ENCODE peak calls at places on chromosomes 7 and 10, in six cellular contexts. T is fibroblast of lung, I is H1, S is PC-3, C is endothelial cell of umbilical vein, F is HCT116. N is an unnamed sample.

GRCh38 chr10:15478429-15478828 is 107.3 kb upstream of the FAM171A1 start:
- DNase-seq in I (no peak), S (no peak), C (no peak), T (no peak), F (no peak), N (no peak)

GRCh38 chr10:106958591-106959328 is 205.7 kb downstream of the SORCS1 start:
- DNase-seq in T (no peak), S (no peak), I (no peak), C (no peak), F (no peak), N (no peak)

GRCh38 chr10:132257271-132257670 is 50.5 kb downstream of the STK32C start:
- DNase-seq in T (peak), C (no peak), I (no peak), F (no peak), S (peak), N (no peak)

GRCh38 chr10:83252169-83252568 is 887.1 kb upstream of the GHITM start:
- DNase-seq in S (no peak), C (no peak), I (no peak), T (no peak), F (no peak), N (no peak)

GRCh38 chr10:37379991-37380390 is 254.6 kb downstream of the ANKRD30A start:
- DNase-seq in F (no peak), S (peak), T (no peak), I (no peak), C (no peak), N (no peak)

GRCh38 chr10:77442790-77443189 is 194.8 kb downstream of the KCNMA1 start:
- DNase-seq in T (no peak), S (no peak), I (no peak), C (no peak), F (no peak), N (no peak)

GRCh38 chr10:104581884-104582603 is 59.0 kb upstream of the SORCS3 start:
- DNase-seq in S (no peak), C (no peak), F (no peak), T (peak), I (no peak), N (no peak)

GRCh38 chr7:158268851-158269535 is 318.6 kb downstream of the PTPRN2 start:
- DNase-seq in I (no peak), C (no peak), T (no peak), F (no peak), S (no peak), N (no peak)

GRCh38 chr10:26746111-26746510 is 48.6 kb downstream of the PDSS1 start:
- DNase-seq in C (no peak), S (no peak), T (no peak), F (no peak), I (no peak), N (no peak)

GRCh38 chr10:49083256-49083655 is 32.1 kb downstream of the VSTM4 start:
- DNase-seq in S (no peak), T (no peak), I (no peak), C (no peak), F (no peak), N (no peak)

GRCh38 chr10:33524966-33525365 is 190.5 kb upstream of the NRP1 start:
- DNase-seq in C (no peak), T (peak), S (no peak), I (no peak), F (no peak), N (no peak)

GRCh38 chr10:124286621-124287020 is 132.1 kb downstream of the OAT start:
- DNase-seq in I (no peak), S (no peak), T (no peak), F (no peak), C (no peak), N (no peak)

GRCh38 chr7:24038993-24039392 is 245.0 kb upstream of the NPY start:
- DNase-seq in I (no peak), S (no peak), C (no peak), F (no peak), T (no peak), N (no peak)

GRCh38 chr7:140876519-140877248 is 48.0 kb downstream of the BRAF start:
- DNase-seq in I (no peak), F (no peak), C (peak), S (peak), T (peak), N (no peak)

GRCh38 chr10:46018453-46019169 is 11.8 kb downstream of the NCOA4 start:
- DNase-seq in I (no peak), C (peak), S (no peak), T (peak), F (no peak), N (no peak)

GRCh38 chr7:45026984-45027773 is 27.2 kb downstream of the CCM2 start:
- DNase-seq in T (peak), S (no peak), F (no peak), C (peak), I (no peak), N (no peak)

GRCh38 chr7:103915958-103916357 is 73.5 kb downstream of the RELN start:
- DNase-seq in C (no peak), S (peak), I (no peak), F (no peak), T (peak), N (peak)

GRCh38 chr7:37142943-37143342 is 305.7 kb downstream of the ELMO1 start:
- DNase-seq in C (no peak), S (no peak), T (no peak), I (no peak), F (no peak), N (peak)

GRCh38 chr7:101496017-101496416 is 133.1 kb downstream of the MYL10 start:
- DNase-seq in I (no peak), C (no peak), T (peak), S (no peak), F (no peak), N (no peak)

GRCh38 chr10:97879241-97879640 is 29.6 kb downstream of the GOLGA7B start:
- DNase-seq in T (no peak), S (no peak), I (no peak), F (peak), C (no peak), N (no peak)

GRCh38 chr7:123054357-123055133 is 59.0 kb upstream of the TAS2R16 start:
- DNase-seq in F (peak), C (peak), T (no peak), I (peak), S (peak), N (peak)

GRCh38 chr10:91700788-91701444 is 68.0 kb upstream of the PPP1R3C start:
- DNase-seq in S (peak), T (peak), C (peak), F (no peak), I (no peak), N (peak)

GRCh38 chr10:35607475-35608316 is 2.6 kb downstream of the GJD4 start:
- DNase-seq in S (peak), C (no peak), T (peak), I (no peak), F (no peak), N (no peak)

GRCh38 chr10:88800152-88801125 is 2.1 kb upstream of the LIPM start:
- DNase-seq in C (no peak), I (no peak), S (no peak), F (no peak), T (peak), N (no peak)

GRCh38 chr10:86178401-86179142 is 188.0 kb downstream of the GRID1 start:
- DNase-seq in F (peak), T (no peak), I (peak), C (no peak), S (no peak), N (peak)

GRCh38 chr7:1567893-1568292 is 1.9 kb downstream of the PSMG3 start:
- DNase-seq in C (no peak), I (no peak), S (peak), T (peak), F (no peak), N (peak)

GRCh38 chr7:29282819-29283414 is 88.3 kb downstream of the CHN2 start:
- DNase-seq in F (no peak), T (no peak), S (no peak), I (no peak), C (no peak), N (no peak)

GRCh38 chr7:70040971-70041766 is 442.9 kb downstream of the AUTS2 start:
- DNase-seq in F (no peak), S (no peak), C (no peak), T (peak), I (no peak), N (peak)

GRCh38 chr7:77416621-77417371 is 647 bp upstream of the GSAP start:
- DNase-seq in F (no peak), C (peak), T (no peak), I (no peak), S (no peak), N (no peak)

GRCh38 chr7:15582773-15583172 is 21.0 kb upstream of the AGMO start:
- DNase-seq in F (no peak), I (no peak), S (no peak), T (no peak), C (no peak), N (no peak)

GRCh38 chr10:42934351-42934811 is 142.5 kb upstream of the RET start:
- DNase-seq in T (no peak), S (no peak), C (no peak), I (no peak), F (no peak), N (no peak)

GRCh38 chr10:78441704-78442103 is 408.0 kb downstream of the RPS24 start:
- DNase-seq in T (no peak), C (no peak), S (no peak), F (no peak), I (no peak), N (no peak)

GRCh38 chr7:151078233-151079040 is 2.2 kb downstream of the FASTK start:
- DNase-seq in F (no peak), S (no peak), C (no peak), T (no peak), I (no peak), N (peak)
- TF ChIP-seq CTCF in F (no peak), S (no peak), C (no peak), T (no peak), I (no peak), N (no peak)

DNA sequence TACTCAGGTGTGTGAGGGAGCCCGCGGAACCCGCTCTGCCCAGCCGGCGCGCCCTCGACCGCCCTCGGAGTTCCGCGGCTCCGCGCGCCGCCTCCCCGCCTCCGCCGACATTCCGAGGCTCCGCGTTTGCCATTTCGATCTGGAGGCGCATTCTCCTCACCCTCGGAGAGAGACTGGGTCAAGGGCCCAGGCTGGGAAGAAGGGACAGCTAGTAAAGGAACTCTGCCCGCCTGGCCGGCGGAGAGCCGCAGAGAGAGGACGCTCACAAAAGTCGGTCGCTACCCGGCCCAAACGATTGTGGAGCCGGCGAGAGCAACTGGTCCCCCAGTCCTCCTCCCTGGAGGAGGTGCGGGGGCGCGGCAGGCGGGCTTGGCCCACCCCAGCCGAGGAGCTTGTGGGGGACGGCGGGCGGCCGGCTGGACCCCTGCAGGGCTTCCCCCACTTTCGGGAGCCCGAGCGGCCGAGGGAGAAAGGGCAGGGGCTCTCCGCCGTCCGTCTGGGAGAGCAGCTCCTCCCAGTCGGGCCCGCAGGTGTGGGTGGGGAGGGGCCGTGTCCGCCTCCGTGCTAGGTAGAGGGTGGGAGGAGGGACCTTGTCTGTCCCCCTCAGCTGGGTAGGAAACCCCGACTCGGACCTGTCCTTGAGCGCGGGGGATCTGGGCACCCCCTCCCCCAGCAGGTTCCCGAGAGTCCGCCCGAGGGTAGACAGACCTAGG is 74.3 kb upstream of the LEP start:
- DNase-seq in F (no peak), C (no peak), T (peak), S (no peak), I (no peak), N (no peak)
- TF ChIP-seq EZH2 in F (no peak), C (peak), T (peak), S (no peak), I (peak), N (peak)

DNA sequence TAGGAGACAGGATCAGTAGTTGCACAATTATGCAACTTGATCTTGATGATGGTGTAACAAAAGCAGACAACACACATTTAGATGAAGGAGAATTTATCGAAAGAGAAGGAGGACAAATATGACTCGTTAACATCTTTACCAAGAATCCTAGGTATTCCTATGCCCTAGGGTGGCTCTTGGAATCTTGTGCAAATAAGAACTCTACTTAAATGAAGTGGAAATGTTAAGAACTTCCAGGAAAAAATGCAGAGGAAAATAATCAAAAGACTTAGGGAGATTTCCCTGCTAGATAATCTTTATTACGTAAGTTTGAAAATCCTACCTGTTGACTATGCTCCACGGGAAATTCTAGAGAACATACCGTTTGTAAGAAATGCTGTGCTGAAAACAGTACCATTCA is 485.4 kb downstream of the POM121L12 start:
- DNase-seq in T (no peak), S (no peak), I (no peak), C (no peak), F (no peak), N (no peak)
- TF ChIP-seq CTCF in T (no peak), S (no peak), I (no peak), C (no peak), F (no peak), N (no peak)

DNA sequence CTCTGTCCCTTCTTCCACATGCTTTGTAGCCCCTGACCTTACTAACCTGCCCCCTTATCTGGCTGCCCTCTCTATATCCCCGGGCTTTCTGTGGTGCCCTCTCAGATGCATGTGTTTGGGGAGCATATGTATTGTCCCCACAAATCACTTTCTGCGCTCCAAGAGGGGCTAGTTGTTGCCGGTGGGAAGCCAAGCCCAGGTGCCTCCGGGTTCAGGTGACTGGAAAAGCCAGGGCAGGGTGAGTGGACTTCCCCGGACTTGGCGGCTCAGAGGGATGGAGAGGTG is 7.1 kb downstream of the LBX1 start:
- DNase-seq in S (no peak), F (no peak), C (no peak), T (no peak), I (no peak), N (no peak)
- TF ChIP-seq EZH2 in S (no peak), F (no peak), C (no peak), T (no peak), I (no peak), N (no peak)

GRCh38 chr7:8436965-8437364 is 3.6 kb downstream of the NXPH1 start:
- DNase-seq in I (no peak), C (peak), F (peak), T (no peak), S (peak), N (peak)
- TF ChIP-seq CTCF in I (peak), C (peak), F (peak), T (peak), S (peak), N (peak)

GRCh38 chr10:21525367-21526183 is at the start of gene SKIDA1:
- DNase-seq in S (peak), T (peak), F (no peak), I (no peak), C (peak), N (peak)
- TF ChIP-seq EZH2 in S (no peak), T (no peak), F (no peak), I (no peak), C (no peak), N (no peak)

DNA sequence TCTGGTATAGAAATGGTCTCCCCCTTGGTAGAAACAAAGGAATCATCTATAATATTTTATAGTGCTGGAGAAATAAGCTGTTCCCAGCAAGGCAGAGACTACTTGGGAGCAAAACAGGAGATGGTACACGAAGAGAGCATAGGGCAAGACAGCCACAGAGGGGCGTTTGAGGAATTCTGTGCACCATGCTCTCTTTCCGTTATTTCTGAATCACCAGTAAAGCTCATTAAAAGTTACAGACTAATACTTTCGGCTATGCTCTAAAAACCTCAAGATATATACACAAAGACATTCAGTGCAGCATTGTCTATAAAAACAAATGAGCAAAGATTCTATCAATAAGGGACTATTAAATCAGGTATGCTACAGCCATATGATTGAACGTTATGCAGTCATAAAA is 68.5 kb upstream of the FHIP2A start:
- DNase-seq in S (peak), F (no peak), C (no peak), I (no peak), T (peak), N (no peak)
- TF ChIP-seq CTCF in S (peak), F (no peak), C (no peak), I (no peak), T (no peak), N (no peak)

DNA sequence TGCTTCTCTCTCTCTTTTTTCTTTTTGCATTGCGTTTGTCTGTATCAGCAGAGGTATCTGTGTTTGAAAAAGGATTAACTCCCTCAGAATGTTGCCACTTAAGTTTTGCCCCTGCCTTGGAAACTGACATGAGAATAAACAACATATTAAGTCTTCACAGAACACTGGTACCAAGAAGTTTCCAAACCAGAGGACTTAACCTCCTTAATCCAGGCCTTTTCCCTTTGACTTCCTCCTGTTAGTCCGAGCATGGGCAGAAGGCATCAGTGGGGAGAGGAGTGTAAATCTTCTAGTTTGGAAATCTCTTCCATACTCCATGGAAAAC is 681.4 kb downstream of the LRMDA start:
- DNase-seq in I (no peak), F (no peak), C (no peak), T (no peak), S (no peak), N (no peak)
- TF ChIP-seq EZH2 in I (no peak), F (no peak), C (no peak), T (no peak), S (no peak), N (no peak)

GRCh38 chr10:119304541-119304940 is 97.2 kb downstream of the GRK5 start:
- DNase-seq in C (no peak), I (no peak), T (no peak), F (no peak), S (no peak), N (no peak)

GRCh38 chr10:119308089-119308488 is 100.7 kb downstream of the GRK5 start:
- DNase-seq in S (no peak), I (no peak), T (no peak), F (no peak), C (no peak), N (no peak)

GRCh38 chr10:119306964-119307363 is 99.6 kb downstream of the GRK5 start:
- DNase-seq in T (peak), C (peak), I (no peak), S (peak), F (no peak), N (no peak)

GRCh38 chr10:119305860-119306513 is 98.6 kb downstream of the GRK5 start:
- DNase-seq in F (peak), T (peak), C (peak), S (peak), I (no peak), N (peak)

GRCh38 chr10:119306514-119306951 is 99.2 kb downstream of the GRK5 start:
- DNase-seq in T (peak), F (no peak), I (no peak), C (peak), S (peak), N (no peak)
- TF ChIP-seq CTCF in T (no peak), F (peak), I (peak), C (peak), S (peak), N (no peak)